ENCODE peak calls at places on chromosomes 16 and 17, in four cellular contexts. Q, W, Y and X are unnamed samples. For H3K9me3, the result is how much of the 10 kb centered on the place peaks cover.

GRCh38 chr16:11706180-11706742 is 36.4 kb downstream of the TXNDC11 start:
- DNase-seq in Q (peak), Y (no peak), W (no peak), X (no peak)

GRCh38 chr17:79211061-79211770 is 136.6 kb downstream of the ENGASE start:
- DNase-seq in W (no peak), Y (no peak), Q (no peak), X (no peak)

GRCh38 chr17:7844292-7845154 is 10.3 kb upstream of the TMEM88 start:
- DNase-seq in Y (peak), W (peak), Q (peak), X (peak)

GRCh38 chr16:50389900-50390896 is 21.4 kb upstream of the BRD7 start:
- DNase-seq in Y (no peak), W (no peak), Q (no peak), X (no peak)

GRCh38 chr16:81232740-81233367 is 5.6 kb upstream of the BCO1 start:
- DNase-seq in Y (no peak), Q (no peak), W (no peak), X (no peak)

GRCh38 chr17:73268582-73269328 is 7.1 kb upstream of the CPSF4L start:
- DNase-seq in Q (no peak), W (no peak), Y (no peak), X (no peak)

GRCh38 chr17:48299760-48300159 is 130.3 kb downstream of the SKAP1 start:
- DNase-seq in Q (no peak), Y (no peak), W (no peak), X (no peak)

GRCh38 chr17:50056961-50057330 is 1.0 kb downstream of the ITGA3 start:
- DNase-seq in W (no peak), Y (peak), Q (peak), X (peak)

GRCh38 chr17:21304091-21304490 is 19.6 kb downstream of the MAP2K3 start:
- DNase-seq in W (no peak), Q (no peak), Y (no peak), X (no peak)

GRCh38 chr17:21303441-21304065 is 19.0 kb downstream of the MAP2K3 start:
- DNase-seq in Q (no peak), Y (no peak), W (no peak), X (no peak)

GRCh38 chr17:21301593-21302550 is 17.4 kb downstream of the MAP2K3 start:
- DNase-seq in Q (no peak), Y (no peak), W (no peak), X (no peak)

GRCh38 chr17:21300601-21301571 is 16.4 kb downstream of the MAP2K3 start:
- DNase-seq in Y (no peak), W (no peak), Q (no peak), X (no peak)

GRCh38 chr17:21302711-21303425 is 18.4 kb downstream of the MAP2K3 start:
- DNase-seq in Q (no peak), Y (no peak), W (no peak), X (no peak)
- H3K9me3 ChIP-seq in Q (under half), Y (under half), W (under half), X (under half)

GRCh38 chr17:28620010-28620409 is 6.0 kb upstream of the RSKR start:
- DNase-seq in Y (no peak), W (no peak), Q (no peak), X (no peak)
- H3K9ac ChIP-seq in Y (no peak), W (no peak), Q (no peak), X (no peak)

GRCh38 chr17:83119987-83120864 is 40.8 kb downstream of the METRNL start:
- DNase-seq in Y (no peak), W (no peak), Q (no peak), X (peak)
- H3K18ac ChIP-seq in Y (no peak), W (peak), Q (no peak), X (no peak)

GRCh38 chr16:851871-852270 is 51.3 kb upstream of the GNG13 start:
- DNase-seq in W (no peak), Q (no peak), Y (no peak), X (no peak)
- H3K9me3 ChIP-seq in W (half or more), Q (under half), Y (under half), X (under half)

GRCh38 chr17:9104370-9105041 is 83.2 kb downstream of the NTN1 start:
- DNase-seq in Y (no peak), W (no peak), Q (no peak), X (no peak)

GRCh38 chr17:9107527-9107926 is 86.2 kb downstream of the NTN1 start:
- DNase-seq in W (no peak), Q (no peak), Y (no peak), X (no peak)

GRCh38 chr17:9108166-9108565 is 86.9 kb downstream of the NTN1 start:
- DNase-seq in Y (no peak), W (no peak), Q (no peak), X (no peak)

GRCh38 chr17:9101356-9101755 is 80.0 kb downstream of the NTN1 start:
- DNase-seq in Q (no peak), W (no peak), Y (no peak), X (no peak)

GRCh38 chr17:9105068-9105868 is 84.0 kb downstream of the NTN1 start:
- DNase-seq in Y (no peak), W (no peak), Q (no peak), X (no peak)
- H3K9ac ChIP-seq in Y (no peak), W (no peak), Q (no peak), X (no peak)

GRCh38 chr17:71757956-71758355 is 362.9 kb upstream of the SOX9 start:
- DNase-seq in Q (no peak), Y (no peak), W (no peak), X (no peak)
- H3K18ac ChIP-seq in Q (no peak), Y (no peak), W (no peak), X (no peak)

GRCh38 chr16:3413730-3414379 is 12.8 kb downstream of the ZNF174 start:
- DNase-seq in Q (no peak), Y (no peak), W (no peak), X (no peak)

GRCh38 chr16:3408561-3409197 is 7.7 kb downstream of the ZNF174 start:
- DNase-seq in Q (no peak), W (no peak), Y (no peak), X (no peak)
- H3K9me3 ChIP-seq in Q (half or more), W (under half), Y (half or more), X (half or more)

GRCh38 chr17:1820518-1821252 is 9.0 kb downstream of the SMYD4 start:
- DNase-seq in Q (no peak), Y (no peak), W (no peak), X (no peak)
- H3K9ac ChIP-seq in Q (no peak), Y (no peak), W (no peak), X (peak)